ENCODE peak calls at places on chromosomes 12 and 14, in seven cellular contexts. N is SW480; T is astrocyte; X is stimulated activated CD4-positive, alpha-beta T cell treated with anti-CD3 and anti-CD28 coated beads, Interleukin-15, amount 100 ng/mL, for 48 hours; K is NCI-H2081; F is activated T-cell treated with anti-CD3 and anti-CD28 coated beads for 1 hour; E is astrocyte of the cerebellum. U is an unnamed sample.
A peak's percentile ranks its signal among the peaks of the same experiment; 100 is the strongest.

GRCh38 chr12:109087250-109087649 is 6.0 kb downstream of the ALKBH2 start:
- DNase-seq in N (no peak), X (no peak), E (no peak), T (no peak), F (no peak), K (no peak), U (no peak)

GRCh38 chr14:80211143-80212024 is at the start of gene DIO2:
- DNase-seq in X (no peak), E (no peak), K (no peak), F (no peak), N (no peak), T (peak; percentile 71), U (no peak)

GRCh38 chr12:42267408-42268190 is 29.6 kb upstream of the YAF2 start:
- DNase-seq in K (no peak), X (no peak), E (no peak), N (no peak), T (no peak), F (no peak), U (no peak)

GRCh38 chr12:42180990-42181611 is 36.4 kb upstream of the GXYLT1 start:
- DNase-seq in E (no peak), K (no peak), X (no peak), T (no peak), N (peak; percentile 4), F (no peak), U (no peak)

GRCh38 chr12:24081092-24081529 is 131.6 kb upstream of the SOX5 start:
- DNase-seq in N (no peak), T (no peak), F (no peak), E (no peak), K (no peak), X (no peak), U (no peak)

GRCh38 chr12:38137716-38138115 is 178.9 kb upstream of the ALG10B start:
- DNase-seq in F (no peak), N (no peak), E (no peak), T (no peak), K (no peak), X (no peak), U (no peak)

GRCh38 chr12:76768566-76768965 is 4.7 kb downstream of the ZDHHC17 start:
- DNase-seq in N (no peak), E (no peak), T (no peak), F (no peak), K (no peak), X (no peak), U (no peak)

GRCh38 chr12:60042835-60043234 is 447.0 kb downstream of the SLC16A7 start:
- DNase-seq in X (no peak), T (no peak), E (no peak), K (no peak), N (no peak), F (no peak), U (no peak)

GRCh38 chr12:19431407-19432308 is 7.6 kb upstream of the AEBP2 start:
- DNase-seq in K (no peak), N (no peak), X (peak; percentile 40), F (no peak), E (peak; percentile 43), T (peak; percentile 87), U (no peak)

U was measured in CD8-positive, alpha-beta T cell.